ENCODE peak calls at places on chromosomes 6 and 20, in ten cellular contexts. G is neural crest cell, F is astrocyte of the spinal cord, X is T1000, L is right lobe of liver, C is GM04503, U is stromal cell of bone marrow, V is left ventricle myocardium inferior, B is H7, N is A172. E is an unnamed sample.

GRCh38 chr6:113493991-113494390 is 363.2 kb upstream of the MARCKS start:
- DNase-seq in G (no peak), F (no peak), X (no peak), L (no peak), C (no peak), U (no peak), V (no peak), B (no peak), N (no peak), E (no peak)

GRCh38 chr20:7967199-7967844 is 27.1 kb upstream of the HAO1 start:
- DNase-seq in G (no peak), F (peak; percentile 47), X (no peak), L (no peak), C (peak; percentile 77), U (peak; percentile 42), V (no peak), B (no peak), N (peak; percentile 16), E (no peak)

GRCh38 chr6:92109256-92109655 is 1310.1 kb downstream of the EPHA7 start:
- DNase-seq in G (no peak), F (no peak), X (no peak), L (no peak), C (no peak), U (no peak), V (no peak), B (no peak), N (no peak), E (no peak)

GRCh38 chr6:156167289-156168076 is 609.7 kb upstream of the ARID1B start:
- DNase-seq in G (no peak), F (peak; percentile 22), X (no peak), L (no peak), C (no peak), U (no peak), V (no peak), B (no peak), N (no peak), E (peak; percentile 50)

GRCh38 chr6:149752600-149752999 is 3.1 kb downstream of the PCMT1 start:
- DNase-seq in G (no peak), F (no peak), X (no peak), L (no peak), C (no peak), U (no peak), V (no peak), B (no peak), N (no peak), E (no peak)

GRCh38 chr6:41228616-41229015 is 467 bp downstream of the TREML4 start:
- DNase-seq in G (no peak), F (no peak), X (no peak), L (no peak), C (no peak), U (no peak), V (no peak), B (peak; percentile 48), N (no peak), E (no peak)

GRCh38 chr6:33692760-33693158 is 18.7 kb downstream of the UQCC2 start:
- DNase-seq in G (no peak), F (no peak), X (no peak), L (peak; percentile 56), C (no peak), U (peak; percentile 41), V (no peak), B (no peak), N (peak; percentile 89), E (no peak)

GRCh38 chr20:46485431-46485830 is 27.9 kb downstream of the ZNF334 start:
- DNase-seq in G (no peak), F (no peak), X (no peak), L (no peak), C (no peak), U (peak; percentile 2), V (no peak), B (peak; percentile 12), N (no peak), E (no peak)

GRCh38 chr6:95087394-95088097 is 489.8 kb upstream of the MANEA start:
- DNase-seq in G (no peak), F (peak; percentile 95), X (peak; percentile 18), L (no peak), C (no peak), U (peak; percentile 54), V (no peak), B (no peak), N (peak; percentile 30), E (no peak)

GRCh38 chr6:75499640-75500039 is 6.0 kb upstream of the FILIP1 start:
- DNase-seq in G (no peak), F (no peak), X (no peak), L (no peak), C (no peak), U (no peak), V (no peak), B (no peak), N (no peak), E (no peak)

GRCh38 chr6:113734886-113735481 is 122.2 kb upstream of the MARCKS start:
- DNase-seq in G (no peak), F (peak; percentile 22), X (no peak), L (no peak), C (peak; percentile 11), U (peak; percentile 42), V (no peak), B (no peak), N (peak; percentile 26), E (no peak)